ENCODE peak calls at places on chromosome 6, in seven cellular contexts. Q is IMR-90, O is mammary epithelial cell, U is RWPE1, F is ascending aorta, G is cardiac muscle cell, X is cardiac fibroblast. J is an unnamed sample.
A peak's percentile ranks its signal among the peaks of the same experiment; 100 is the strongest.

GRCh38 chr6:141326426-141326825 is 806.3 kb upstream of the GJE1 start:
- DNase-seq in U (peak; percentile 87), F (peak; percentile 76), O (peak; percentile 99), Q (peak; percentile 100), X (peak; percentile 99), G (peak; percentile 91), J (peak; percentile 96)

GRCh38 chr6:138099832-138100231 is 7.4 kb downstream of the PERP start:
- DNase-seq in Q (peak; percentile 84), U (peak; percentile 70), X (peak; percentile 81), F (no peak), O (peak; percentile 85), G (peak; percentile 38), J (peak; percentile 76)

GRCh38 chr6:83371428-83371827 is 59.4 kb downstream of the ME1 start:
- DNase-seq in O (no peak), U (no peak), X (peak; percentile 65), Q (peak; percentile 84), F (no peak), G (peak; percentile 75), J (no peak)

GRCh38 chr6:113646701-113647100 is 210.4 kb upstream of the MARCKS start:
- DNase-seq in U (no peak), O (no peak), G (no peak), F (no peak), Q (no peak), X (no peak), J (no peak)

GRCh38 chr6:47352169-47352568 is 42.5 kb upstream of the TNFRSF21 start:
- DNase-seq in Q (no peak), X (peak; percentile 9), G (peak; percentile 24), U (no peak), O (no peak), F (no peak), J (no peak)

GRCh38 chr6:124747336-124747735 is 214.9 kb upstream of the RNF217 start:
- DNase-seq in Q (no peak), U (no peak), O (no peak), X (no peak), F (no peak), G (no peak), J (no peak)

GRCh38 chr6:10410214-10410873 is 4.5 kb downstream of the TFAP2A start:
- DNase-seq in O (peak; percentile 25), F (no peak), Q (no peak), X (no peak), G (no peak), U (no peak), J (peak; percentile 39)

GRCh38 chr6:163941471-163941980 is 527.0 kb downstream of the QKI start:
- DNase-seq in F (no peak), X (no peak), Q (no peak), U (no peak), O (no peak), G (no peak), J (no peak)

GRCh38 chr6:158488065-158488464 is 71.8 kb upstream of the TMEM181 start:
- DNase-seq in O (peak; percentile 90), G (peak; percentile 91), U (peak; percentile 87), X (peak; percentile 96), Q (peak; percentile 99), F (no peak), J (peak; percentile 86)

GRCh38 chr6:136317023-136317649 is 27.5 kb upstream of the BCLAF1 start:
- DNase-seq in O (peak; percentile 57), U (peak; percentile 57), F (no peak), X (peak; percentile 82), G (peak; percentile 77), Q (peak; percentile 69), J (peak; percentile 79)

GRCh38 chr6:15690451-15690961 is 27.7 kb upstream of the DTNBP1 start:
- DNase-seq in G (peak; percentile 6), Q (no peak), U (no peak), O (no peak), F (no peak), X (no peak), J (peak; percentile 16)

GRCh38 chr6:73088138-73088813 is 137.0 kb downstream of the KHDC1L start:
- DNase-seq in Q (no peak), F (no peak), G (no peak), O (no peak), X (no peak), U (no peak), J (no peak)

GRCh38 chr6:170051229-170052172 is 239.4 kb downstream of the DLL1 start:
- DNase-seq in U (no peak), O (no peak), X (no peak), G (no peak), Q (no peak), F (peak; percentile 58), J (no peak)

GRCh38 chr6:110097443-110097842 is 82.0 kb downstream of the WASF1 start:
- DNase-seq in Q (no peak), F (no peak), U (no peak), O (no peak), X (no peak), G (no peak), J (no peak)

GRCh38 chr6:157487110-157487773 is 106.3 kb downstream of the ZDHHC14 start:
- DNase-seq in O (no peak), F (no peak), U (peak; percentile 10), Q (no peak), X (no peak), G (no peak), J (no peak)

GRCh38 chr6:41843178-41843577 is 52.0 kb downstream of the USP49 start:
- DNase-seq in O (no peak), X (no peak), G (no peak), F (no peak), Q (no peak), U (no peak), J (no peak)

DNA sequence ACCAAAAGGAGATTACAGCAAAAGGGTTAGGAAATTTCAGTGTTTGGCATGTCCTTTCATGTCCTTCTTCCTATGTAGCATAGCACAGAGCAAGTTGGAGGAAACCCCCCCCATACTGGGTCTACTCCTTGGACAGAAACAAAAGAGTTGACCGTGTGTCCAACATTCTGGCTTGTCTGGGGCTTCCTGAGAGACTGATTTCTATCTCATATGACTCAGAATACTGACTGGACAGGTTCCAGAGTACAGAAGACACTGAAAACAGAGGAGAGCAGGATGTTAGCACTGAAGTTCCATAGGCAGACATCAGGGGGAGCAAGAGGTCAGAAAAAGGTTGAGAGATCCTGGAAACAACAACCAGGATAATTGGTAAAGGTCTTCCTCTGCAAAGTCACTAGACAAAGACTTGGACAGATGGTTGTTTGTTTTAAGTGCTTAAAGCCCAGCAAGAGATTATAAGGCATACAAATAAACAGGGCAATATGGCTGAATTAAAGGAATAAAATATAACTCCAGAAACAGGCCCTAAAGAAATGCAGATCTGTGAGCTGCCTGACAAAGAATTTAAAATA is 48.4 kb downstream of the USP49 start:
- DNase-seq in G (peak; percentile 98), U (peak; percentile 90), Q (peak; percentile 94), F (peak; percentile 68), O (peak; percentile 98), X (peak; percentile 97), J (peak; percentile 97)
- TF ChIP-seq CTCF in G (peak; percentile 91), U (peak; percentile 87), Q (peak; percentile 88), F (peak; percentile 60), O (peak; percentile 92), X (peak; percentile 93), J (peak; percentile 79)

GRCh38 chr6:44001318-44001868 is 125.9 kb downstream of the MRPL14 start:
- DNase-seq in Q (no peak), O (no peak), F (no peak), G (peak; percentile 44), X (peak; percentile 28), U (no peak), J (peak; percentile 54)
- TF ChIP-seq CTCF in Q (peak; percentile 45), O (peak; percentile 9), F (peak; percentile 29), G (peak; percentile 47), X (peak; percentile 56), U (no peak), J (peak; percentile 5)

DNA sequence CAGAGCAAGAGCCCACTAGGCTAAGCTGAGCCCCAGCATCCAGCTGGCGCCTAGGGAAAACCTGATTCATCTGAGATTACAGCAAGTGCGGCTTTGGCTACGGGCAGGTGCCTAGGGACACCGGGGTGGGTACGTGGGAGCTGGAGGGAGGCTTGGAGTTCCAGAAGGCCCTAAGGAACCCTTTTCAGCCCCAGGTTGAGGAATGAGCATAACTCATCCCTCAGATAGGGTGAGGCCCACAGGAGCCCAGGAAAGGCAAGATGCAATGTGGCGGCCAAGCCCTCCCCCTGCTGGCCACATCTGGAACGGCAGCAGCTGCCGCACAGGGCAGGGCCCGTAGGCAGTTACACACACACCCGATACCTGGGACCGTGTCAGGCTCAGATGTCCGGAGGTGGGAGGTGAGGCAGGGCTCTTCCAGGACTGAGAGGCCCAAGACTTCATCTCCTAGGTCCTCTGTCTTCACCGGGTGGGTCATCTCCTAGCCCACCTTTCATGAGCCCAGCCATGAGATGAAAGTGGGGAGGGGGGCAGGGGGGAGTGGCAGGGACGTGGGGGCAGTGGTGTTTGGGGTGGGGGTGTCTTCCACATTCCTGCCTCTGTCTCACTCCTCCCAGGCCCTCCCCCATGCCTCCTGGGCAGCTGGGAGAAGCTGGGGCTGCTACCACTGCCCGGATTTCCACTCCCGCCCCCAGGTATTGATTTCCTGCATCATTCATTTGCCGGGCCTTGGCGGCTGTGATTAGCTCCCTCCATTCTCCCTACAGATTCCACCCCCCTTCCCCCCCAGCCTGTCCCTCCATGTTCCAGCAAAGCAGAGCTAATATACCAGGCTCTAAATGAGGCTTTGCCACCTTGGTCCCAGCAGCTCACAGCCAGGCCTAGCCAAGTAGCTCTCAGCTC is 5.5 kb downstream of the MDGA1 start:
- DNase-seq in G (peak; percentile 74), F (peak; percentile 85), U (peak; percentile 74), X (peak; percentile 75), O (peak; percentile 70), Q (peak; percentile 58), J (peak; percentile 69)
- TF ChIP-seq CTCF in G (peak; percentile 96), F (peak; percentile 97), U (peak; percentile 91), X (peak; percentile 99), O (peak; percentile 98), Q (peak; percentile 94), J (peak; percentile 99)

GRCh38 chr6:11702039-11702795 is 76.4 kb downstream of the ADTRP start:
- DNase-seq in U (peak; percentile 70), O (peak; percentile 53), Q (peak; percentile 65), G (peak; percentile 64), X (peak; percentile 74), F (no peak), J (peak; percentile 87)

GRCh38 chr6:11705069-11705468 is 73.5 kb downstream of the ADTRP start:
- DNase-seq in G (no peak), F (no peak), X (no peak), O (no peak), U (no peak), Q (no peak), J (no peak)

GRCh38 chr6:11701568-11701967 is 77.0 kb downstream of the ADTRP start:
- DNase-seq in F (no peak), X (no peak), U (no peak), O (peak; percentile 79), Q (no peak), G (no peak), J (peak; percentile 20)

GRCh38 chr6:11702796-11703130 is 75.8 kb downstream of the ADTRP start:
- DNase-seq in F (no peak), Q (no peak), G (no peak), O (no peak), X (no peak), U (no peak), J (no peak)

DNA sequence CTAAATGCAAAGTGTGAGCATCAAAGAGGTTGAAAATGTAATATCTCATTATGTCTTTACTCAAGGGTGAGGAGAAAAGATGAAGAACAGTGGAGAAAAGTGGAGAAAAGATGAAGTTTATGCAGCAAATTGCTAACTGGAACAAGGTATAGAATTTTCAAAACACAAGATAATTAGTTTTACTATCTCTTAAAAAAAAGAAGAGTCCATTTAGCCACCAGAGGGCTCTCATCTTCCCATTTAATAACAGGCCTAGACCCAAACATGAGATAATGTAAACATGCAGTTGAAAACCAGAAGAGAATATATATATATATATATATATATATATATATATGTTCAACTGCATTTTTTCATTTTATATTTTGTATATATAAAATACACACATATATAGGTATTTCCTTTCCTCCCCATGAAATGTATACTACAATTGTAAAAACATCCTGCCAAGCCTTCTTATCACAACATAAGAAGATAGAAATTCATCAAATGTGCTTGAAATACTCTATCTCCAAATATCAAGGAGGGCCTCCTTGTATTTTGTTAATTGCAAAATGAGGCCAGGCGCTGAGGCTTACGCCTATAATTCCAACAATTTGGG is 78.4 kb downstream of the ADTRP start:
- DNase-seq in Q (peak; percentile 73), F (no peak), O (peak; percentile 29), X (peak; percentile 80), U (peak; percentile 52), G (peak; percentile 75), J (peak; percentile 68)
- TF ChIP-seq CTCF in Q (peak; percentile 64), F (peak; percentile 30), O (peak; percentile 23), X (peak; percentile 44), U (peak; percentile 25), G (peak; percentile 37), J (peak; percentile 37)